ENCODE peak calls at places on chromosomes 4 and X, in eight cellular contexts. B, H, J, M, U, E, N and L are unnamed samples.

GRCh38 chr4:92362002-92362401 is 58.2 kb downstream of the GRID2 start:
- DNase-seq in B (no peak), H (no peak), J (no peak), M (no peak), U (no peak), E (no peak), N (no peak), L (no peak)

GRCh38 chr4:149595500-149595899 is 220.1 kb downstream of the IQCM start:
- DNase-seq in B (no peak), H (no peak), J (no peak), M (no peak), U (no peak), E (no peak), N (no peak), L (no peak)

GRCh38 chrX:12441376-12442128 is 303.3 kb downstream of the FRMPD4 start:
- DNase-seq in B (no peak), H (no peak), J (peak), M (no peak), U (peak), E (no peak), N (no peak), L (peak)

GRCh38 chr4:23737571-23737970 is 152.3 kb downstream of the PPARGC1A start:
- DNase-seq in B (no peak), H (no peak), J (no peak), M (no peak), U (no peak), E (no peak), N (no peak), L (no peak)

GRCh38 chr4:94354474-94354896 is 11.8 kb upstream of the HPGDS start:
- DNase-seq in B (no peak), H (no peak), J (no peak), M (no peak), U (no peak), E (no peak), N (no peak), L (no peak)

GRCh38 chr4:110614981-110615365 is 7.9 kb downstream of the PITX2 start:
- DNase-seq in B (peak), H (no peak), J (no peak), M (no peak), U (no peak), E (no peak), N (no peak), L (no peak)

GRCh38 chr4:93814722-93815121 is 13.8 kb upstream of the ATOH1 start:
- DNase-seq in B (peak), H (no peak), J (no peak), M (peak), U (no peak), E (no peak), N (no peak), L (no peak)

GRCh38 chrX:116240446-116240845 is 69.9 kb downstream of the AGTR2 start:
- DNase-seq in B (no peak), H (no peak), J (peak), M (no peak), U (no peak), E (no peak), N (no peak), L (no peak)

GRCh38 chrX:12814434-12814833 is 23.2 kb downstream of the PRPS2 start:
- DNase-seq in B (peak), H (peak), J (peak), M (peak), U (peak), E (peak), N (no peak), L (no peak)

GRCh38 chr4:163748474-163748873 is 254.0 kb downstream of the TMA16 start:
- DNase-seq in B (no peak), H (peak), J (peak), M (no peak), U (no peak), E (no peak), N (no peak), L (no peak)

GRCh38 chr4:59553739-59554126 is 1646.4 kb upstream of the ADGRL3 start:
- DNase-seq in B (no peak), H (no peak), J (peak), M (no peak), U (peak), E (no peak), N (no peak), L (no peak)

GRCh38 chr4:118372251-118372650 is 19.4 kb upstream of the PRSS12 start:
- DNase-seq in B (no peak), H (no peak), J (no peak), M (no peak), U (no peak), E (no peak), N (no peak), L (no peak)

GRCh38 chr4:20172070-20172760 is 79.5 kb upstream of the SLIT2 start:
- DNase-seq in B (no peak), H (no peak), J (peak), M (no peak), U (peak), E (peak), N (no peak), L (no peak)

GRCh38 chrX:49844622-49845021 is 15.5 kb downstream of the PAGE4 start:
- DNase-seq in B (no peak), H (no peak), J (no peak), M (no peak), U (no peak), E (no peak), N (no peak), L (no peak)

GRCh38 chr4:26507286-26507685 is 17.0 kb upstream of the CCKAR start:
- DNase-seq in B (no peak), H (no peak), J (no peak), M (no peak), U (no peak), E (no peak), N (no peak), L (no peak)

GRCh38 chr4:98113005-98113404 is 30.3 kb downstream of the STPG2 start:
- DNase-seq in B (peak), H (no peak), J (peak), M (peak), U (peak), E (peak), N (no peak), L (no peak)

GRCh38 chrX:43333543-43333942 is 322.6 kb upstream of the MAOA start:
- DNase-seq in B (no peak), H (no peak), J (no peak), M (no peak), U (no peak), E (no peak), N (no peak), L (no peak)
- TF ChIP-seq CTCF in B (peak), H (no peak), J (no peak), M (peak), U (no peak), E (no peak), N (no peak), L (no peak)

GRCh38 chr4:52657630-52658501 is 1.2 kb downstream of the USP46 start:
- DNase-seq in B (peak), H (peak), J (peak), M (no peak), U (peak), E (peak), N (no peak), L (peak)
- TF ChIP-seq CTCF in B (peak), H (no peak), J (peak), M (no peak), U (no peak), E (no peak), N (no peak), L (peak)

DNA sequence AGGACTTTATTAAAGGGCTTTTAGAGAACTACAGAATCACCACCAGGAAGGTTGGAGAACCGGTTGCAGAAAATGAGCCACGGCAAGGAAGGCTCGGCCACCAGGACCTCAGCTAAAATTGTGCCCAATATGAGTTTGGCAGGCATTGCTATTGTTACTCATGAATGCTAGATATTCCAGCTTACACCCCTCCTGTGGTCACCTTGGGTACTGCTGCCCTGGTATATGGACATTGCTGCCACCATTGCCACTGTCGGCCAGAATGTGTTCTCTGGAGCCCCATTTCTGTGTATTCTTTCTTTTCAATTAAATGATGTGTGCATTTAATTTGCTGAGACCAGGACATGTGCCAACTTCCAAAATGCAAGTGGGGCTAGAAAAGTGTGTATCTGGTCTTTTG is 626.7 kb upstream of the BOD1L1 start:
- DNase-seq in B (peak), H (peak), J (peak), M (peak), U (no peak), E (peak), N (no peak), L (no peak)
- TF ChIP-seq CTCF in B (peak), H (peak), J (peak), M (peak), U (peak), E (peak), N (no peak), L (peak)

GRCh38 chrX:10444204-10444603 is 176.2 kb downstream of the MID1 start:
- DNase-seq in B (no peak), H (no peak), J (peak), M (no peak), U (no peak), E (no peak), N (no peak), L (no peak)
- TF ChIP-seq CTCF in B (peak), H (peak), J (peak), M (no peak), U (no peak), E (no peak), N (no peak), L (no peak)

GRCh38 chr4:180913750-180914149 is 1329.5 kb upstream of the TENM3 start:
- DNase-seq in B (no peak), H (no peak), J (peak), M (no peak), U (no peak), E (no peak), N (no peak), L (peak)

DNA sequence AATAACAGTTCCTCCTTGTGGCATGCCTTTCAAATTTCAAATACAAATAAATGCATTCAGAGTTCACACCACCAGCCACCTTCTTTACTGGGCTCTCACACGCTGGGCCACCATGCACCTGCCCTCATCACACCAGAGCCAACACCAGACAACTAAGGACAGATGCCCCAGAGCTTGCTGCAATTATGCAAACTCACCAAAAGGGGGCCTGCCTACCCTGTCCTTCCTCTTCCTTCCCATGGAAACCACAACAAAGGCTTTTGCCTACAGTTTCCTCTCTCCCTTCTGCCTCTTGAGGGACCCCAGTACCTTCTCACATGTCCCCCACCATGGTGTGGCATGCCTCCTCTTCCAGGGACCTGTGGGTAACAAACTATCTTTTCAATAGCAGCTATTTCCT is 1333.9 kb upstream of the TENM3 start:
- DNase-seq in B (peak), H (no peak), J (peak), M (no peak), U (no peak), E (peak), N (no peak), L (no peak)
- TF ChIP-seq CTCF in B (peak), H (peak), J (peak), M (no peak), U (peak), E (no peak), N (no peak), L (peak)

DNA sequence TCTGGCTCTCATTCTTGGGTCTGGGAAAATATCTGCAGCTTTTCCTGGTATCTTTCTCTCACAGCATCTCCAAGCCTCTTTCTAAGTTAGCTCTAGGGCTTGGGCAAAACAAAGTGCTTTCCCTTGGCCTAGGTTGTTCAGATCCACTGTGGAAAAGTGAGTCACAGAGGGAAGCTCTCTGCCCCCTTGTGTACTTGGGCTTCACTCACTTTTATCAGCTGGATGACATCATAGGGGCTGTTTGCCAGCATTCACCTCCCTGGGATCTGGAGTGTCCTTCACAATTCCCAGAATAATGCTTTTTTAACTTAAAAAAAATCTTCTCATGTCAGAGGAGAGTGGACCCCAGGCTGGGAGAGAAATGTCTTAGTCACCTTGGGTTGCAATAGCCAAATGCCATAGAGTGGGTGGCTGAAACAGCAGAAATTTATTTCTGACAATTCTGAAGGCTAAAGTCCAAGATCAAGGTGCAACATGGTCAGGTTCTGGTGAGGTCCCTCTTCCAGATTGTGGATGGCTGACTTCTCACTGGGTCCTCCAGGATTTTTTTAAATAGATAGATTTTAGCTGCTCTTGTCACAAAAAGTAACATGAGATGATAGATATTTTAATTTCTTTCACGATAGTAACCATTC is 247.8 kb downstream of the SH2D1A start:
- DNase-seq in B (no peak), H (no peak), J (peak), M (no peak), U (no peak), E (no peak), N (no peak), L (no peak)
- TF ChIP-seq CTCF in B (no peak), H (no peak), J (no peak), M (no peak), U (no peak), E (no peak), N (no peak), L (no peak)

GRCh38 chrX:81168391-81168790 is 33.3 kb downstream of the HMGN5 start:
- DNase-seq in B (no peak), H (no peak), J (no peak), M (no peak), U (no peak), E (no peak), N (no peak), L (no peak)

GRCh38 chrX:81174286-81174685 is 27.4 kb downstream of the HMGN5 start:
- DNase-seq in B (no peak), H (no peak), J (peak), M (no peak), U (no peak), E (peak), N (no peak), L (peak)
- TF ChIP-seq CTCF in B (peak), H (peak), J (peak), M (no peak), U (no peak), E (peak), N (peak), L (peak)